ENCODE peak calls at places on chromosomes 16 and 17, in four cellular contexts. One of them, this sample, is unnamed.

GRCh38 chr16:2173366-2173765 is 17.8 kb downstream of the TRAF7 start:
- DNase-seq in H54: no peak
- DNase-seq in SK-N-SH: no peak
- DNase-seq in T-helper 1 cell: no peak
- DNase-seq in this sample: no peak

GRCh38 chr17:79944821-79945391 is 90.8 kb downstream of the TBC1D16 start:
- DNase-seq in H54: no peak
- DNase-seq in SK-N-SH: peak; percentile 35
- DNase-seq in T-helper 1 cell: no peak
- DNase-seq in this sample: no peak

GRCh38 chr17:9244066-9245052 is 223.0 kb downstream of the NTN1 start:
- DNase-seq in SK-N-SH: no peak
- DNase-seq in T-helper 1 cell: no peak
- DNase-seq in H54: no peak
- DNase-seq in this sample: peak; percentile 27

GRCh38 chr17:63156986-63157385 is 191.0 kb downstream of the TANC2 start:
- DNase-seq in SK-N-SH: no peak
- DNase-seq in H54: no peak
- DNase-seq in T-helper 1 cell: no peak
- DNase-seq in this sample: no peak

GRCh38 chr16:74748042-74748709 is 26.4 kb downstream of the FA2H start:
- DNase-seq in T-helper 1 cell: no peak
- DNase-seq in H54: no peak
- DNase-seq in SK-N-SH: no peak
- DNase-seq in this sample: no peak

GRCh38 chr17:65121916-65122821 is 15.0 kb upstream of the RGS9 start:
- DNase-seq in H54: no peak
- DNase-seq in SK-N-SH: no peak
- DNase-seq in T-helper 1 cell: no peak
- DNase-seq in this sample: no peak

GRCh38 chr17:20267459-20267842 is 199.9 kb downstream of the LGALS9B start:
- DNase-seq in T-helper 1 cell: peak; percentile 38
- DNase-seq in H54: no peak
- DNase-seq in SK-N-SH: no peak
- DNase-seq in this sample: peak; percentile 25

GRCh38 chr16:51290886-51291285 is 139.8 kb upstream of the SALL1 start:
- DNase-seq in T-helper 1 cell: no peak
- DNase-seq in SK-N-SH: no peak
- DNase-seq in H54: no peak
- DNase-seq in this sample: no peak

GRCh38 chr16:56870271-56870888 is 5.4 kb downstream of the SLC12A3 start:
- DNase-seq in SK-N-SH: no peak
- DNase-seq in H54: no peak
- DNase-seq in T-helper 1 cell: no peak
- DNase-seq in this sample: no peak

GRCh38 chr17:57068707-57069106 is 16.3 kb upstream of the AKAP1 start:
- DNase-seq in SK-N-SH: no peak
- DNase-seq in H54: no peak
- DNase-seq in T-helper 1 cell: no peak
- DNase-seq in this sample: no peak

GRCh38 chr16:71767060-71767900 is 41.4 kb downstream of the AP1G1 start:
- DNase-seq in T-helper 1 cell: no peak
- DNase-seq in SK-N-SH: no peak
- DNase-seq in H54: no peak
- DNase-seq in this sample: no peak

GRCh38 chr16:19884611-19885455 is at the start of gene GPRC5B:
- DNase-seq in T-helper 1 cell: peak; percentile 22
- DNase-seq in H54: peak; percentile 58
- DNase-seq in SK-N-SH: peak; percentile 91
- DNase-seq in this sample: peak; percentile 41

GRCh38 chr17:44361292-44362055 is 2.2 kb downstream of the FAM171A2 start:
- DNase-seq in T-helper 1 cell: no peak
- DNase-seq in SK-N-SH: no peak
- DNase-seq in H54: no peak
- DNase-seq in this sample: no peak

GRCh38 chr17:28900986-28901726 is 1.7 kb downstream of the DHRS13 start:
- DNase-seq in T-helper 1 cell: no peak
- DNase-seq in SK-N-SH: no peak
- DNase-seq in H54: no peak
- DNase-seq in this sample: no peak

GRCh38 chr16:81748476-81749198 is 30.5 kb upstream of the PLCG2 start:
- DNase-seq in T-helper 1 cell: no peak
- DNase-seq in H54: no peak
- DNase-seq in SK-N-SH: no peak
- DNase-seq in this sample: no peak

GRCh38 chr17:31494259-31495048 is 103.0 kb downstream of the RAB11FIP4 start:
- DNase-seq in SK-N-SH: no peak
- DNase-seq in H54: no peak
- DNase-seq in T-helper 1 cell: peak; percentile 52
- DNase-seq in this sample: no peak

GRCh38 chr17:42632949-42633444 is 23.5 kb downstream of the TUBG1 start:
- DNase-seq in T-helper 1 cell: no peak
- DNase-seq in SK-N-SH: no peak
- DNase-seq in H54: no peak
- DNase-seq in this sample: no peak

GRCh38 chr16:67571464-67571863 is 9.1 kb downstream of the CTCF start:
- DNase-seq in SK-N-SH: no peak
- DNase-seq in H54: no peak
- DNase-seq in T-helper 1 cell: no peak
- DNase-seq in this sample: no peak

GRCh38 chr17:40534431-40535189 is 30.7 kb downstream of the CCR7 start:
- DNase-seq in SK-N-SH: no peak
- DNase-seq in H54: no peak
- DNase-seq in T-helper 1 cell: no peak
- DNase-seq in this sample: no peak

GRCh38 chr16:72837846-72838661 is 209.9 kb downstream of the ZFHX3 start:
- DNase-seq in SK-N-SH: no peak
- DNase-seq in H54: no peak
- DNase-seq in T-helper 1 cell: no peak
- DNase-seq in this sample: peak; percentile 50

GRCh38 chr17:13337864-13338371 is 263.8 kb downstream of the HS3ST3A1 start:
- DNase-seq in T-helper 1 cell: no peak
- DNase-seq in SK-N-SH: peak; percentile 51
- DNase-seq in H54: no peak
- DNase-seq in this sample: peak; percentile 83

GRCh38 chr16:78503501-78504110 is 404.2 kb downstream of the WWOX start:
- DNase-seq in SK-N-SH: peak; percentile 42
- DNase-seq in T-helper 1 cell: peak; percentile 45
- DNase-seq in H54: peak; percentile 14
- DNase-seq in this sample: peak; percentile 56

This sample was measured in SJSA1.